ENCODE peak calls at places on chromosomes 12 and 14, in nine cellular contexts. C, N, V, D, Z, L, X, O and Q are unnamed samples.

GRCh38 chr14:93232159-93232558 is 25.1 kb downstream of the UBR7 start:
- DNase-seq in C (no peak), N (no peak), V (no peak), D (no peak), Z (no peak), L (no peak), X (no peak), O (no peak), Q (no peak)

GRCh38 chr12:55736780-55737580 is 5.9 kb upstream of the GDF11 start:
- DNase-seq in C (peak; percentile 100), N (peak; percentile 85), V (peak; percentile 93), D (peak; percentile 66), Z (no peak), L (no peak), X (peak; percentile 60), O (peak; percentile 55), Q (peak; percentile 66)

GRCh38 chr12:1962432-1963020 is 41.7 kb downstream of the DCP1B start:
- DNase-seq in C (no peak), N (no peak), V (no peak), D (no peak), Z (no peak), L (no peak), X (no peak), O (no peak), Q (no peak)

GRCh38 chr12:112906712-112907414 is at the start of gene OAS1:
- DNase-seq in C (no peak), N (peak; percentile 35), V (no peak), D (peak; percentile 22), Z (no peak), L (peak; percentile 28), X (no peak), O (peak; percentile 14), Q (peak; percentile 55)

GRCh38 chr12:130715996-130716917 is at the start of gene RIMBP2:
- DNase-seq in C (peak; percentile 91), N (peak; percentile 14), V (peak; percentile 86), D (peak; percentile 1), Z (no peak), L (peak; percentile 16), X (no peak), O (peak; percentile 56), Q (peak; percentile 28)

GRCh38 chr12:103848132-103848531 is 7.1 kb upstream of the NT5DC3 start:
- DNase-seq in C (no peak), N (no peak), V (no peak), D (no peak), Z (no peak), L (no peak), X (no peak), O (no peak), Q (no peak)

GRCh38 chr12:69466867-69467266 is 3.3 kb upstream of the FRS2 start:
- DNase-seq in C (no peak), N (no peak), V (no peak), D (no peak), Z (no peak), L (no peak), X (no peak), O (no peak), Q (no peak)

GRCh38 chr14:103293465-103293864 is 40.6 kb upstream of the EIF5 start:
- DNase-seq in C (no peak), N (no peak), V (no peak), D (no peak), Z (no peak), L (no peak), X (no peak), O (no peak), Q (no peak)

GRCh38 chr12:21774358-21775129 is at the start of gene KCNJ8:
- DNase-seq in C (peak; percentile 96), N (peak; percentile 39), V (peak; percentile 88), D (peak; percentile 50), Z (peak; percentile 10), L (peak; percentile 77), X (peak; percentile 76), O (peak; percentile 57), Q (peak; percentile 31)

GRCh38 chr12:21773263-21773741 is 1.2 kb downstream of the KCNJ8 start:
- DNase-seq in C (peak; percentile 95), N (no peak), V (peak; percentile 89), D (peak; percentile 23), Z (no peak), L (peak; percentile 57), X (peak; percentile 35), O (peak; percentile 19), Q (peak; percentile 27)

GRCh38 chr12:21776242-21776641 is 1.7 kb upstream of the KCNJ8 start:
- DNase-seq in C (no peak), N (no peak), V (no peak), D (no peak), Z (no peak), L (no peak), X (no peak), O (no peak), Q (no peak)

GRCh38 chr12:21775130-21775920 is 819 bp upstream of the KCNJ8 start:
- DNase-seq in C (peak; percentile 59), N (no peak), V (no peak), D (no peak), Z (no peak), L (no peak), X (no peak), O (no peak), Q (no peak)

GRCh38 chr12:21773799-21774198 is 707 bp downstream of the KCNJ8 start:
- DNase-seq in C (no peak), N (no peak), V (peak; percentile 34), D (peak; percentile 12), Z (no peak), L (no peak), X (no peak), O (no peak), Q (no peak)
- H3K4me3 ChIP-seq in C (no peak overlapping the region), N (peak overlapping the region; percentile 57), V (peak overlapping the region; percentile 88), D (peak overlapping the region; percentile 96), Z (peak overlapping the region; percentile 72), L (peak overlapping the region; percentile 84), X (peak overlapping the region; percentile 71), O (peak overlapping the region; percentile 80), Q (peak overlapping the region; percentile 63)

GRCh38 chr12:41140117-41140516 is 48.0 kb upstream of the PDZRN4 start:
- DNase-seq in C (no peak), N (no peak), V (no peak), D (no peak), Z (no peak), L (no peak), X (no peak), O (no peak), Q (no peak)
- H3K27ac ChIP-seq in C (no peak overlapping the region), N (no peak overlapping the region), V (no peak overlapping the region), D (no peak overlapping the region), Z (no peak overlapping the region), L (peak overlapping the region; percentile 62), X (no peak overlapping the region), O (no peak overlapping the region), Q (no peak overlapping the region)

GRCh38 chr12:120642086-120642485 is 1.7 kb downstream of the CABP1 start:
- DNase-seq in C (no peak), N (no peak), V (no peak), D (no peak), Z (no peak), L (no peak), X (no peak), O (no peak), Q (no peak)

GRCh38 chr12:120643574-120643973 is 3.1 kb downstream of the CABP1 start:
- DNase-seq in C (no peak), N (no peak), V (no peak), D (no peak), Z (no peak), L (no peak), X (no peak), O (no peak), Q (no peak)

GRCh38 chr12:120639771-120640721 is at the start of gene CABP1:
- DNase-seq in C (peak; percentile 93), N (peak; percentile 58), V (peak; percentile 51), D (no peak), Z (no peak), L (no peak), X (no peak), O (no peak), Q (no peak)

GRCh38 chr12:120642806-120643205 is 2.4 kb downstream of the CABP1 start:
- DNase-seq in C (no peak), N (no peak), V (no peak), D (peak; percentile 4), Z (no peak), L (no peak), X (no peak), O (no peak), Q (no peak)

DNA sequence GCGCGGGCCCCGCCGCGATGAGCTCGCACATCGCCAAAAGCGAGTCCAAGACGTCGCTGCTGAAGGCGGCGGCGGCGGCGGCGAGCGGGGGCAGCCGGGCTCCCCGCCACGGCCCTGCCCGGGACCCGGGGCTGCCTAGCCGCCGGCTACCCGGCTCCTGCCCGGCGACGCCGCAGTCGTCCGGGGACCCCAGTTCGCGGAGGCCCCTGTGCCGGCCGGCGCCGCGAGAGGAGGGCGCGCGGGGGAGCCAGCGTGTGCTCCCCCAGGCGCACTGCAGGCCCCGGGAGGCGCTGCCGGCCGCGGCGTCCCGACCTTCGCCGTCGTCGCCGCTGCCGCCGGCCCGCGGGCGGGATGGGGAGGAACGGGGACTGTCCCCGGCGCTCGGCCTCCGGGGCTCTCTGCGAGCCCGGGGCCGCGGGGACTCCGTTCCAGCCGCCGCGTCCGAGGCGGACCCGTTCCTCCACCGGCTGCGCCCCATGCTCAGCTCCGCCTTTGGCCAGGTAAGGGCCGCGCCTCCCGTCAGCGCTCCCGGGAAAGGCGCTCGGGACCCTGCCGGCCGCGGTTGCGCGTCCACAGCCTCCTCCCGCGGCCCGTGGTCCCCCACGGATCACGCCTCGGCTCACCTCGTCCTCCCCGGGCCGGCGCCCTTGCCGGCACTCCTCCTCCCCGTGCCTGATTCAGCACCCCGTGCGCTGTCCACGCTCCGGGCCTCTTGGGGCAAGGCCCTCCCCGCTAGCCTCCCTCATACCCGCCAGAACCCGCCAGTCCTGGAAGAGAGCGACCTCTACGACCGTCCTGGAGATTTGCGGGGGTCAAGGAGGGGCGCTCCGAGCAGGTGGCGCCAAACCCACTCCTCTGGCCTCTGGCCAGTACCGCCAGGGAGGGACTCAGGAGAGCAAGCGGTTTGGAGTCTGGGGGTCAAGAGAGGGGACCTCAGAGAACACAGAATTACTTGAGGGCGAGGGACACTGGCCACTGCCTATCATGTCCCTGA is 711 bp downstream of the CABP1 start:
- DNase-seq in C (peak; percentile 97), N (peak; percentile 66), V (no peak), D (peak; percentile 46), Z (no peak), L (no peak), X (peak; percentile 58), O (peak; percentile 59), Q (peak; percentile 29)
- H3K4me3 ChIP-seq in C (peak overlapping the region; percentile 67), N (peak overlapping the region; percentile 57), V (peak overlapping the region; percentile 1), D (no peak overlapping the region), Z (no peak overlapping the region), L (peak overlapping the region; percentile 49), X (peak overlapping the region; percentile 65), O (no peak overlapping the region), Q (peak overlapping the region; percentile 5)

GRCh38 chr12:96419576-96420254 is 19.5 kb upstream of the CDK17 start:
- DNase-seq in C (no peak), N (no peak), V (no peak), D (no peak), Z (no peak), L (peak; percentile 27), X (no peak), O (no peak), Q (no peak)
- H3K27ac ChIP-seq in C (no peak overlapping the region), N (no peak overlapping the region), V (no peak overlapping the region), D (no peak overlapping the region), Z (no peak overlapping the region), L (no peak overlapping the region), X (no peak overlapping the region), O (no peak overlapping the region), Q (no peak overlapping the region)